ENCODE peak calls at places on chromosomes 3 and 15, in eight cellular contexts. G is mucosa of gallbladder; A is anterior cingulate cortex; E is SIG-M5; W is activated CD8-positive, alpha-beta T cell treated with anti-CD3 and anti-CD28 coated beads, Interleukin-2, amount 10 ng/mL, durations not matched to agents 7 days and 5 days; H is dermis microvascular lymphatic vessel endothelial cell; Y is stimulated activated naive CD4-positive, alpha-beta T cell; Q is AG04449. R is an unnamed sample.

GRCh38 chr15:40843885-40844542 is at the start of gene SPINT1:
- DNase-seq in E (no peak), W (peak), A (no peak), G (peak), H (no peak), Q (no peak), Y (no peak), R (no peak)

GRCh38 chr3:49618412-49618811 is 55.7 kb upstream of the APEH start:
- DNase-seq in E (no peak), G (no peak), Q (no peak), W (no peak), A (no peak), Y (no peak), H (no peak), R (no peak)

GRCh38 chr15:81645470-81645869 is 271.5 kb upstream of the TMC3 start:
- DNase-seq in W (no peak), E (no peak), Q (no peak), H (no peak), G (no peak), Y (no peak), A (no peak), R (no peak)

GRCh38 chr3:156725706-156726105 is 51.3 kb downstream of the TIPARP start:
- DNase-seq in E (no peak), A (no peak), W (no peak), Q (no peak), G (no peak), H (no peak), Y (no peak), R (no peak)

GRCh38 chr3:51389423-51390183 is 1.5 kb upstream of the RBM15B start:
- DNase-seq in Q (no peak), E (no peak), W (peak), G (peak), H (peak), A (no peak), Y (no peak), R (no peak)

GRCh38 chr3:87796137-87796899 is 262.5 kb downstream of the CGGBP1 start:
- DNase-seq in Y (no peak), W (no peak), Q (no peak), G (no peak), E (no peak), A (no peak), H (peak), R (no peak)

GRCh38 chr15:42133892-42134502 is 22.4 kb downstream of the PLA2G4F start:
- DNase-seq in Y (peak), G (no peak), E (no peak), W (peak), Q (no peak), H (peak), A (peak), R (no peak)

GRCh38 chr15:93965491-93965890 is 265.9 kb upstream of the MCTP2 start:
- DNase-seq in H (no peak), Y (no peak), Q (no peak), A (no peak), W (no peak), G (no peak), E (no peak), R (no peak)

GRCh38 chr3:108578064-108578463 is 11.2 kb downstream of the CIP2A start:
- DNase-seq in G (no peak), A (no peak), E (no peak), Y (no peak), H (no peak), W (no peak), Q (no peak), R (no peak)

GRCh38 chr15:93974804-93975481 is 256.4 kb upstream of the MCTP2 start:
- DNase-seq in W (no peak), A (no peak), G (no peak), E (no peak), Q (no peak), H (no peak), Y (no peak), R (no peak)

GRCh38 chr15:82165948-82166376 is 96.6 kb downstream of the EFL1 start:
- DNase-seq in Y (no peak), E (no peak), A (no peak), Q (no peak), G (no peak), W (no peak), H (peak), R (no peak)

GRCh38 chr3:52487788-52488691 is 7.1 kb upstream of the STAB1 start:
- DNase-seq in A (no peak), G (no peak), Y (no peak), W (no peak), E (no peak), Q (no peak), H (no peak), R (no peak)

GRCh38 chr15:85759391-85759790 is 35.3 kb downstream of the KLHL25 start:
- DNase-seq in H (no peak), Q (no peak), G (no peak), W (no peak), E (no peak), Y (no peak), A (no peak), R (no peak)

GRCh38 chr3:105362021-105362665 is 4.6 kb upstream of the ALCAM start:
- DNase-seq in G (no peak), E (no peak), H (peak), Y (no peak), A (no peak), W (no peak), Q (no peak), R (no peak)

GRCh38 chr15:66808181-66808824 is 106.3 kb downstream of the SMAD6 start:
- DNase-seq in Q (no peak), G (no peak), E (no peak), H (no peak), A (no peak), W (no peak), Y (no peak), R (no peak)

GRCh38 chr3:100533176-100533575 is 40.8 kb downstream of the TMEM45A start:
- DNase-seq in A (no peak), G (no peak), Y (no peak), W (no peak), Q (peak), H (no peak), E (no peak), R (no peak)

R was measured in pulmonary artery endothelial cell.